ENCODE peak calls at places on chromosome X, in six cellular contexts. W is kidney, P is mammary epithelial cell, B is A549, K is HFF-Myc, V is AG10803. Q is an unnamed sample.

GRCh38 chrX:39409246-39409917 is 608.1 kb downstream of the MID1IP1 start:
- DNase-seq in P (peak; percentile 3), V (no peak), K (no peak), W (no peak), B (no peak), Q (no peak)

GRCh38 chrX:17588303-17588702 is 149.0 kb upstream of the SCML1 start:
- DNase-seq in K (no peak), B (no peak), V (no peak), W (no peak), P (no peak), Q (peak; percentile 29)

GRCh38 chrX:27086221-27086620 is 376.9 kb downstream of the PPP4R3C start:
- DNase-seq in W (no peak), V (no peak), P (no peak), K (no peak), B (no peak), Q (no peak)

GRCh38 chrX:133654801-133655200 is 239.5 kb upstream of the GPC4 start:
- DNase-seq in W (no peak), B (no peak), K (no peak), P (peak; percentile 62), V (peak; percentile 50), Q (peak; percentile 38)

GRCh38 chrX:22389544-22390243 is 117.0 kb downstream of the CBLL2 start:
- DNase-seq in W (no peak), K (no peak), P (peak; percentile 85), B (no peak), V (peak; percentile 45), Q (peak; percentile 87)

GRCh38 chrX:16096131-16096530 is 27.2 kb upstream of the GRPR start:
- DNase-seq in V (no peak), W (no peak), B (no peak), P (no peak), K (no peak), Q (no peak)

GRCh38 chrX:114451397-114451796 is 132.5 kb upstream of the HTR2C start:
- DNase-seq in W (no peak), P (no peak), K (no peak), B (no peak), V (no peak), Q (no peak)

GRCh38 chrX:10722804-10723364 is 102.5 kb upstream of the MID1 start:
- DNase-seq in W (no peak), V (peak; percentile 82), K (peak; percentile 20), P (peak; percentile 23), B (peak; percentile 51), Q (peak; percentile 80)

GRCh38 chrX:150167482-150168324 is 195.4 kb upstream of the MAMLD1 start:
- DNase-seq in B (no peak), V (no peak), W (no peak), K (no peak), P (no peak), Q (no peak)

GRCh38 chrX:1440506-1440905 is 12.2 kb downstream of the ASMTL start:
- DNase-seq in B (no peak), W (peak; percentile 17), P (no peak), V (no peak), K (no peak), Q (no peak)

GRCh38 chrX:66018585-66019309 is 21.1 kb downstream of the VSIG4 start:
- DNase-seq in V (no peak), P (no peak), K (no peak), W (peak; percentile 52), B (no peak), Q (no peak)

GRCh38 chrX:45775462-45775861 is 574.8 kb upstream of the DIPK2B start:
- DNase-seq in V (peak; percentile 84), P (peak; percentile 93), W (no peak), B (no peak), K (no peak), Q (peak; percentile 87)
- H3K4me3 ChIP-seq in V (peak overlapping the region; percentile 29), P (no peak overlapping the region), W (no peak overlapping the region), B (peak overlapping the region; percentile 6), K (peak overlapping the region; percentile 9), Q (no peak overlapping the region)

DNA sequence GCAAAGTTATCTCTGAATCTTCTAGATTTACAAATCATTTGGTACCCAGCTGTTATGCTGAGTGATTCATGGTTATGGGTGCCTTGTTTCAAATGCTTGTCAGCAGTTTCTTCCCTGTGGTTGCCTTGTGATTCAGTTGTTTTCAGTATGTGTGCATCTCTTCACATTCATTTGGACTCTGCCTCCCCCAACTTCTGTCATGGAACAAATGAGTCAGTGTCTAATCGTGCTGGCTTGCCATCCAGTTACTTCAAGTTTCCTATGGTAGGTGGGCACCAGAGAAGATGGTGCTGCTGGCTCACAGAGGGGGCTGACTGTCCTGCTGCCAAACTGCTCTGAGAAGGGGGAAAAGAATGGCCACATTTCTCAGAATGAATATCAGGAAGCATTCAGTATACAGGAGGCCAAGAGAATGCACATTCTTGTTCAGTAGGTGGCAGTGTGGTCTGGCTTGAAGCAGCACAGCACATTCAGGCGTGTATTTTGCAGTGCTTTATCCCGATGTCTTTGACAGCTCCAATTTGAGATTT is 260.9 kb downstream of the GLUD2 start:
- DNase-seq in K (peak; percentile 7), W (no peak), B (peak; percentile 4), V (peak; percentile 73), P (peak; percentile 67), Q (peak; percentile 72)
- TF ChIP-seq CTCF in K (peak; percentile 29), W (peak; percentile 12), B (peak; percentile 16), V (peak; percentile 61), P (peak; percentile 60), Q (peak; percentile 51)

GRCh38 chrX:47638816-47639215 is 9.1 kb upstream of the CFP start:
- DNase-seq in P (no peak), V (no peak), W (no peak), K (no peak), B (no peak), Q (no peak)

GRCh38 chrX:47633671-47634590 is 4.2 kb upstream of the CFP start:
- DNase-seq in B (no peak), V (no peak), K (no peak), W (no peak), P (no peak), Q (no peak)

GRCh38 chrX:47632664-47633063 is 2.9 kb upstream of the CFP start:
- DNase-seq in K (no peak), V (no peak), W (no peak), B (no peak), P (no peak), Q (no peak)

GRCh38 chrX:47634871-47635575 is 5.3 kb upstream of the CFP start:
- DNase-seq in V (no peak), K (no peak), P (no peak), W (no peak), B (no peak), Q (no peak)

DNA sequence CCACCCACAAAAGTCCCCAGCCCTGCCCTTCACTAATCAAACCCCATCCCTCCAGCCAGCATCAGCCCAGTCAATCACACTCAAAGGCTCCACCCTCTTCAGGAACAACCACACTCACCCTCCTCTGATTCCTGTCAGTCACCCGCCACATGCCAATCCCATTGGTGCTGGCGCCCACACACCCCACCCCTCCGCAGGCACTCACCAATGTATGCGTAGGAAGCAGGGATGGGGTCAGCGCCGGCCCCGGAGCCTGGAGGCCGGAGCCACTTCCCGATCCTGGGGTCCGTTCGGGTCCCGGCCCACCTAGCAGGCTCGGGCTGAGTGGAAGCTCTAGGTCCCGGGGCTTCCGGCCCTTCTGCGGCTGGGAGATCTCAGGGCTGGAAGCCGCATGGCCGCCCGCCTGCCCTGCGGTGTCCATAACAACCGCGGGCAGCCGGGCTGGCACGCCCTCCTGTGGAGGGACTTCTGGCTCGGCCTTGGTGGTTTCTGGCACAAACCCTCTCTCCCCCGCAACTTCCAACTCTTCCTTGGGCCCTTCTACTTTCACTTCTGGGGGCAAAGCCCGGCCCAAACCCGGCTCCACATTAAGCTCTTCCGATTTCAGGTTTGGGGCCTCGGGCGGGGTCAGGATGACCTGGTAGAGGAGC is 7.9 kb upstream of the CFP start:
- DNase-seq in K (no peak), W (peak; percentile 74), B (no peak), V (no peak), P (no peak), Q (no peak)
- H3K4me3 ChIP-seq in K (no peak overlapping the region), W (no peak overlapping the region), B (no peak overlapping the region), V (no peak overlapping the region), P (no peak overlapping the region), Q (no peak overlapping the region)

GRCh38 chrX:19019996-19020395 is 36.1 kb upstream of the PHKA2 start:
- DNase-seq in B (no peak), W (no peak), V (no peak), K (no peak), P (no peak), Q (no peak)

GRCh38 chrX:19017271-19017670 is 33.4 kb upstream of the PHKA2 start:
- DNase-seq in V (peak; percentile 8), P (no peak), B (peak; percentile 55), W (no peak), K (no peak), Q (peak; percentile 15)
- TF ChIP-seq CTCF in V (peak; percentile 56), P (peak; percentile 50), B (peak; percentile 80), W (peak; percentile 24), K (peak; percentile 56), Q (peak; percentile 52)

GRCh38 chrX:104253567-104254441 is 929 bp downstream of the ESX1 start:
- DNase-seq in K (no peak), P (peak; percentile 0), B (peak; percentile 32), V (no peak), W (peak; percentile 71), Q (no peak)
- H3K4me3 ChIP-seq in K (no peak overlapping the region), P (peak overlapping the region; percentile 4), B (peak overlapping the region; percentile 45), V (no peak overlapping the region), W (no peak overlapping the region), Q (no peak overlapping the region)

DNA sequence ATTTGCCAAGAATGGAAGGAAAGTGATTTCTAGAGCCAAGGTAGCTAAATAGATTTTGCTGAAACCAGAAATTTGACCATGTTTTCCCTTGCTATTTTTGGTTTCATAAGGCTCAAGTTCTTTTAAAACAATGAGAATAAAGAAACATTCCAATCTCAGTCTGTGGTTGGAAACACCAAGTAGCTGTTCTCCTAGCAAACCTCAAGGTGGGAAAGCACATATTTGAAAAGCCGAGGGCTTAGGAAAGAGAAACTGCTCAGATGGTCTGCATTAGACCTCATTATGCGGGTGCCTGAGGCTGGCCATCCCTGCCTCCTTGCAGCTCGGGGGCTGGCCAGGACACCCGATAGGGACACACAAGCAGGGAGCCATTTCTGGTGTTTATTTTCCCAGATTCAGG is 5.8 kb downstream of the NYX start:
- DNase-seq in P (no peak), B (no peak), V (peak; percentile 79), K (no peak), W (no peak), Q (peak; percentile 70)
- TF ChIP-seq CTCF in P (no peak), B (no peak), V (no peak), K (no peak), W (no peak), Q (no peak)

GRCh38 chrX:34848281-34848680 is 94.3 kb upstream of the FAM47B start:
- DNase-seq in W (no peak), K (peak; percentile 2), B (no peak), P (peak; percentile 55), V (peak; percentile 82), Q (peak; percentile 63)
- H3K4me3 ChIP-seq in W (no peak overlapping the region), K (no peak overlapping the region), B (no peak overlapping the region), P (no peak overlapping the region), V (no peak overlapping the region), Q (no peak overlapping the region)

GRCh38 chrX:81174286-81174685 is 27.4 kb downstream of the HMGN5 start:
- DNase-seq in W (no peak), K (no peak), P (peak; percentile 14), B (no peak), V (peak; percentile 13), Q (peak; percentile 51)
- TF ChIP-seq CTCF in W (no peak), K (no peak), P (peak; percentile 30), B (peak; percentile 35), V (peak; percentile 42), Q (peak; percentile 11)